ENCODE peak calls at places on chromosomes 4 and X, in five cellular contexts. M, S, D, E and L are unnamed samples.

GRCh38 chr4:113435893-113436292 is 325.6 kb downstream of the CAMK2D start:
- DNase-seq in M (no peak), S (peak), D (peak), E (no peak), L (no peak)

GRCh38 chrX:106168107-106168506 is at the start of gene PWWP3B:
- DNase-seq in M (no peak), S (no peak), D (peak), E (peak), L (no peak)

GRCh38 chr4:138235419-138235952 is 6.7 kb downstream of the SLC7A11 start:
- DNase-seq in M (no peak), S (peak), D (peak), E (no peak), L (no peak)

GRCh38 chrX:48854898-48855297 is 19.5 kb upstream of the PCSK1N start:
- DNase-seq in M (peak), S (peak), D (peak), E (no peak), L (no peak)

GRCh38 chr4:48902266-48902665 is 4.3 kb downstream of the OCIAD2 start:
- DNase-seq in M (no peak), S (no peak), D (peak), E (no peak), L (no peak)

GRCh38 chr4:32342054-32342453 is 1621.9 kb downstream of the PCDH7 start:
- DNase-seq in M (no peak), S (no peak), D (no peak), E (no peak), L (no peak)

GRCh38 chrX:42149786-42150185 is 226.4 kb upstream of the CASK start:
- DNase-seq in M (no peak), S (no peak), D (no peak), E (peak), L (no peak)

GRCh38 chrX:23637187-23637586 is 30.1 kb upstream of the PRDX4 start:
- DNase-seq in M (peak), S (no peak), D (no peak), E (no peak), L (no peak)